ENCODE peak calls at places on chromosomes 1 and 21, in ten cellular contexts. M is hepatocyte, R is fibroblast of mammary gland, I is progenitor cell of endocrine pancreas, B is body of pancreas, Z is lung, F is cardiac muscle cell, E is foreskin keratinocyte, G is H9, W is tibial artery. U is an unnamed sample.

GRCh38 chr1:96978431-96978830 is 256.8 kb downstream of the PTBP2 start:
- DNase-seq in E (no peak), W (no peak), R (no peak), Z (no peak), G (no peak), B (no peak), M (no peak), F (no peak), I (no peak), U (no peak)

GRCh38 chr1:228332797-228333738 is 73.6 kb downstream of the TRIM11 start:
- DNase-seq in Z (no peak), W (no peak), F (no peak), B (peak; percentile 3), M (no peak), R (no peak), G (peak; percentile 15), I (no peak), E (no peak), U (no peak)

GRCh38 chr1:9473032-9473792 is 66.1 kb upstream of the SLC25A33 start:
- DNase-seq in G (peak; percentile 53), M (peak; percentile 91), B (peak; percentile 23), F (peak; percentile 89), E (peak; percentile 88), R (peak; percentile 93), I (no peak), Z (peak; percentile 58), W (peak; percentile 91), U (peak; percentile 36)

GRCh38 chr1:151012684-151013471 is 4.6 kb downstream of the PRUNE1 start:
- DNase-seq in I (no peak), G (no peak), M (peak; percentile 73), R (peak; percentile 30), B (no peak), F (peak; percentile 75), Z (no peak), W (no peak), E (no peak), U (no peak)

GRCh38 chr1:58397187-58397820 is 149.2 kb downstream of the OMA1 start:
- DNase-seq in W (no peak), F (peak; percentile 29), B (no peak), I (no peak), M (peak; percentile 17), Z (no peak), R (peak; percentile 58), E (peak; percentile 94), G (no peak), U (no peak)

GRCh38 chr1:205003358-205004145 is 39.5 kb upstream of the CNTN2 start:
- DNase-seq in R (no peak), B (no peak), I (no peak), W (no peak), G (peak; percentile 47), F (no peak), Z (no peak), E (no peak), M (peak; percentile 17), U (no peak)

GRCh38 chr1:24951337-24951736 is 21.3 kb upstream of the RUNX3 start:
- DNase-seq in B (no peak), E (no peak), F (no peak), G (no peak), M (no peak), R (no peak), I (no peak), W (no peak), Z (no peak), U (no peak)

GRCh38 chr1:94271373-94271772 is 34.0 kb upstream of the ARHGAP29 start:
- DNase-seq in W (no peak), B (no peak), E (peak; percentile 34), F (no peak), I (no peak), G (no peak), Z (no peak), M (no peak), R (no peak), U (no peak)

GRCh38 chr1:118123436-118123835 is 61.6 kb downstream of the SPAG17 start:
- DNase-seq in I (no peak), Z (no peak), B (no peak), G (no peak), R (no peak), E (no peak), F (no peak), M (no peak), W (no peak), U (no peak)

GRCh38 chr21:14480601-14481000 is 65.5 kb downstream of the SAMSN1 start:
- DNase-seq in I (no peak), B (no peak), G (no peak), F (peak; percentile 6), E (no peak), R (peak; percentile 9), M (no peak), Z (no peak), W (no peak), U (no peak)

GRCh38 chr1:169494343-169494742 is 8.6 kb upstream of the SLC19A2 start:
- DNase-seq in W (no peak), B (no peak), R (no peak), F (no peak), I (no peak), M (no peak), E (no peak), G (no peak), Z (no peak), U (no peak)

GRCh38 chr21:38289697-38290096 is 32.9 kb downstream of the KCNJ15 start:
- DNase-seq in M (peak; percentile 27), I (no peak), E (peak; percentile 99), Z (peak; percentile 63), R (peak; percentile 100), B (no peak), F (peak; percentile 99), W (peak; percentile 51), G (no peak), U (no peak)

GRCh38 chr1:12001249-12001917 is 17.9 kb upstream of the MIIP start:
- DNase-seq in W (no peak), G (peak; percentile 66), Z (peak; percentile 57), R (peak; percentile 55), F (peak; percentile 88), M (no peak), E (no peak), B (peak; percentile 46), I (no peak), U (peak; percentile 38)

DNA sequence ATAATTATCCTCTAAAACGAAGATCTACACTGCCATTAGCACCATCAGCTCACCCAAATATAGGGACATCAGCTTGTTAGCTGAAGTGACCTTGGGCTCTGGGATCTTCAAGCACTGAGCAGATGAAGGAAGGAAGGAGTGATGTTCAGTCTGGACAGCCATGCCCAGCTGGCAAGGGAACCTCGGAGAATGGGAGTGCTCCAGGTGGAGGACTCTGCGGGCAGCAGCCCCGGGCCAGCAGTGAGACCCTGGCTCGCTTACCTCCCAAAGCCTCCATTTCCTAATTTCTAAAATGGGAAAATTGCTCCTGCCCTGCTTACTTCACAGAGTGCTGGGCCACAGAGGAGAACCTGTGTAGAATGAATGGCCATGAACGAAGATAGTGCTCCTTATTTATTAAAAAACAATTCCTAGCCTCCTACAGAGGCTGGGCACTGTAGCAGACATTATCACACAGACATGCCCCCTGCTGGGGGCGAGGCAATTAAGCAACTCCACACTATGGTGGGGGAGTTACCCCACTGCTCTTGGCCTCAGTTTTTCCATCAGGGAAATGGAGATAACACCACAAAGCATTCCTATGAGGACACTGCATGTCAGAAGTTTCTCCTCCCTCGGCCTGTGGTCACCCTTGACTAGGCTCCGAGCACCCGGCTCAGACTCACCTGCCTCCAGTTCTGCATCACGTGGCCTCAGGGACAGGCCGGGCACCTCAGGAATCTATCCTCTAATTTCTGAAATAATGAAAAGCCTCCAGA is 117.6 kb downstream of the KCNN3 start:
- DNase-seq in R (no peak), F (no peak), E (no peak), I (no peak), B (no peak), W (no peak), G (no peak), M (no peak), Z (no peak), U (no peak)
- TF ChIP-seq CTCF in R (no peak), F (no peak), E (peak; percentile 41), I (no peak), B (no peak), W (no peak), G (no peak), M (no peak), Z (no peak), U (no peak)

GRCh38 chr1:27719286-27720251 is 6.2 kb upstream of the FAM76A start:
- DNase-seq in E (peak; percentile 63), W (no peak), R (peak; percentile 17), I (no peak), G (no peak), Z (no peak), F (peak; percentile 24), M (no peak), B (no peak), U (no peak)
- TF ChIP-seq CTCF in E (peak; percentile 66), W (no peak), R (peak; percentile 53), I (peak; percentile 40), G (no peak), Z (no peak), F (peak; percentile 51), M (peak; percentile 20), B (peak; percentile 9), U (no peak)

GRCh38 chr21:32648165-32648564 is 36.0 kb upstream of the CFAP298 start:
- DNase-seq in R (no peak), E (no peak), B (no peak), F (no peak), I (no peak), W (no peak), Z (no peak), G (no peak), M (no peak), U (no peak)
- TF ChIP-seq CTCF in R (no peak), E (no peak), B (no peak), F (no peak), I (no peak), W (no peak), Z (no peak), G (no peak), M (no peak), U (no peak)

GRCh38 chr1:154539486-154540483 is 18.7 kb downstream of the UBE2Q1 start:
- DNase-seq in M (no peak), G (no peak), E (no peak), Z (no peak), I (no peak), W (no peak), R (no peak), F (no peak), B (no peak), U (no peak)

GRCh38 chr1:154529308-154529707 is 27.1 kb upstream of the SHE start:
- DNase-seq in R (no peak), Z (no peak), E (no peak), I (no peak), G (no peak), F (no peak), M (no peak), B (no peak), W (no peak), U (no peak)

GRCh38 chr1:154536570-154536969 is 21.9 kb downstream of the UBE2Q1 start:
- DNase-seq in G (no peak), Z (no peak), M (no peak), B (no peak), I (no peak), R (no peak), W (no peak), F (no peak), E (no peak), U (no peak)

DNA sequence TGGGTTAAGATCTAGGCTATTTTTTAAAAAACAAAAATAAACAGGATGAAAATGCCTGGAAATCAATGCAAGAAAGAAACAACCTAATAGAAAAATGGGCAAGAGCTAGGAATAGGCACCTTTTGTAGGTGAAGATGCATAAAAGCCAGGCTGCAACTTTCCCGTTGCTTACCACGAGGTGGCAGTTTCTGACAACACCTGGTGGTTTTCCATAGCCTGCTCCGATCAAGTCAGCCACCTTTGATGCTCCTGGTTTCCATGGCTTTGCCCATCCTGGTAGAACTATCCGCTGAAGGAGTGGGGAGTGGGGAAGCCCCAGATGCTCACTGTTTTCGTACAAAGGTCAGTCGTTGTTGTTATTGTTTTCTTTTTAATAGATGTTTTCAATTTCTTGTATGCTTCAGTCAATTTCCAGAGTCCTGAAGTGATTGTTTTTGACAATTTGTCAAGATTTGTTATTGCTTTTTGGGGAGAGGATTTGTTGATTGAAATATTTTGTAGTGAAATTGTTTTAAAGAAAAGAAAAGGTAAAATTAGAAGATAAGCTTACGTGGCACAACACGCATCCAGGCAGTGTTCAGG is 24.1 kb downstream of the UBE2Q1 start:
- DNase-seq in R (peak; percentile 20), Z (no peak), B (peak; percentile 74), W (no peak), G (peak; percentile 79), M (peak; percentile 76), F (peak; percentile 24), E (peak; percentile 44), I (peak; percentile 46), U (no peak)
- TF ChIP-seq CTCF in R (peak; percentile 35), Z (no peak), B (peak; percentile 69), W (peak; percentile 15), G (peak; percentile 81), M (peak; percentile 65), F (peak; percentile 37), E (peak; percentile 76), I (peak; percentile 66), U (no peak)

U was measured in omental fat pad.